ENCODE peak calls at places on chromosome 2, in five cellular contexts. One of them, this sample, is unnamed. For H3K4me1, the result is how much of the 10 kb centered on the place peaks cover.

GRCh38 chr2:75405000-75405399 is 155.7 kb downstream of the EVA1A start:
- DNase-seq in prostate gland: no peak
- DNase-seq in PC-9: no peak
- DNase-seq in A549: no peak
- DNase-seq in K562: no peak
- DNase-seq in this sample: no peak

GRCh38 chr2:89833780-89834117 is 1142.3 kb downstream of the RPIA start:
- DNase-seq in prostate gland: no peak
- DNase-seq in PC-9: peak
- DNase-seq in A549: no peak
- DNase-seq in K562: no peak
- DNase-seq in this sample: no peak

GRCh38 chr2:226030369-226031077 is 631.0 kb downstream of the NYAP2 start:
- DNase-seq in prostate gland: no peak
- DNase-seq in PC-9: no peak
- DNase-seq in A549: no peak
- DNase-seq in K562: no peak
- DNase-seq in this sample: no peak

GRCh38 chr2:206211657-206212255 is 52.1 kb downstream of the EEF1B2 start:
- DNase-seq in prostate gland: no peak
- DNase-seq in PC-9: peak
- DNase-seq in A549: no peak
- DNase-seq in K562: no peak
- DNase-seq in this sample: peak

GRCh38 chr2:169038338-169038757 is 7.2 kb upstream of the ABCB11 start:
- DNase-seq in prostate gland: no peak
- DNase-seq in PC-9: peak
- DNase-seq in A549: peak
- DNase-seq in K562: peak
- DNase-seq in this sample: peak

GRCh38 chr2:126849486-126849885 is 49.2 kb upstream of the TEX51 start:
- DNase-seq in prostate gland: no peak
- DNase-seq in PC-9: no peak
- DNase-seq in A549: no peak
- DNase-seq in K562: no peak
- DNase-seq in this sample: no peak

GRCh38 chr2:231482806-231483391 is 18.6 kb upstream of the NCL start:
- DNase-seq in prostate gland: peak
- DNase-seq in PC-9: no peak
- DNase-seq in A549: peak
- DNase-seq in K562: peak
- DNase-seq in this sample: peak

GRCh38 chr2:13353083-13353482 is 636.3 kb downstream of the TRIB2 start:
- DNase-seq in prostate gland: no peak
- DNase-seq in PC-9: no peak
- DNase-seq in A549: no peak
- DNase-seq in K562: no peak
- DNase-seq in this sample: no peak

GRCh38 chr2:26559556-26559955 is 81.6 kb downstream of the CIB4 start:
- DNase-seq in prostate gland: no peak
- DNase-seq in PC-9: no peak
- DNase-seq in A549: no peak
- DNase-seq in K562: no peak
- DNase-seq in this sample: no peak

GRCh38 chr2:69183659-69184058 is 170.7 kb downstream of the ANTXR1 start:
- DNase-seq in prostate gland: no peak
- DNase-seq in PC-9: no peak
- DNase-seq in A549: no peak
- DNase-seq in K562: no peak
- DNase-seq in this sample: no peak

GRCh38 chr2:239235311-239235710 is 165.5 kb downstream of the HDAC4 start:
- DNase-seq in prostate gland: no peak
- DNase-seq in PC-9: peak
- DNase-seq in A549: no peak
- DNase-seq in K562: no peak
- DNase-seq in this sample: no peak

GRCh38 chr2:65382776-65383357 is 49.5 kb downstream of the SPRED2 start:
- DNase-seq in prostate gland: peak
- DNase-seq in PC-9: peak
- DNase-seq in A549: peak
- DNase-seq in K562: peak
- DNase-seq in this sample: peak

GRCh38 chr2:238644095-238645081 is 203.5 kb upstream of the TWIST2 start:
- DNase-seq in prostate gland: no peak
- DNase-seq in PC-9: peak
- DNase-seq in A549: peak
- DNase-seq in K562: no peak
- DNase-seq in this sample: no peak

GRCh38 chr2:111694690-111695089 is 189.3 kb downstream of the ANAPC1 start:
- DNase-seq in prostate gland: no peak
- DNase-seq in PC-9: peak
- DNase-seq in A549: no peak
- DNase-seq in K562: no peak
- DNase-seq in this sample: peak

GRCh38 chr2:126722081-126722480 is 66.1 kb downstream of the GYPC start:
- DNase-seq in prostate gland: no peak
- DNase-seq in PC-9: no peak
- DNase-seq in A549: no peak
- DNase-seq in K562: no peak
- DNase-seq in this sample: no peak

GRCh38 chr2:96316999-96317398 is 8.1 kb upstream of the ITPRIPL1 start:
- DNase-seq in prostate gland: no peak
- DNase-seq in PC-9: no peak
- DNase-seq in A549: no peak
- DNase-seq in K562: no peak
- DNase-seq in this sample: no peak

GRCh38 chr2:47534179-47534919 is 131.4 kb downstream of the MSH2 start:
- DNase-seq in prostate gland: no peak
- DNase-seq in PC-9: peak
- DNase-seq in A549: no peak
- DNase-seq in K562: peak
- DNase-seq in this sample: no peak

GRCh38 chr2:151459368-151459767 is 49.7 kb downstream of the RIF1 start:
- DNase-seq in prostate gland: no peak
- DNase-seq in PC-9: no peak
- DNase-seq in A549: no peak
- DNase-seq in K562: no peak
- DNase-seq in this sample: no peak

GRCh38 chr2:152387046-152387445 is 52.1 kb downstream of the FMNL2 start:
- DNase-seq in prostate gland: no peak
- DNase-seq in PC-9: no peak
- DNase-seq in A549: no peak
- DNase-seq in K562: no peak
- DNase-seq in this sample: no peak

GRCh38 chr2:241748468-241749256 is 14.2 kb downstream of the D2HGDH start:
- DNase-seq in prostate gland: no peak
- DNase-seq in PC-9: no peak
- DNase-seq in A549: no peak
- DNase-seq in K562: no peak
- DNase-seq in this sample: no peak

GRCh38 chr2:15738965-15739364 is 147.3 kb downstream of the DDX1 start:
- DNase-seq in prostate gland: no peak
- DNase-seq in PC-9: no peak
- DNase-seq in A549: no peak
- DNase-seq in K562: no peak
- DNase-seq in this sample: no peak

GRCh38 chr2:190959911-190960788 is 53.8 kb downstream of the STAT1 start:
- DNase-seq in prostate gland: no peak
- DNase-seq in PC-9: no peak
- DNase-seq in A549: no peak
- DNase-seq in K562: no peak
- DNase-seq in this sample: no peak

GRCh38 chr2:68643011-68643873 is at the start of gene PROKR1:
- DNase-seq in prostate gland: peak
- DNase-seq in PC-9: no peak
- DNase-seq in A549: peak
- DNase-seq in K562: peak
- DNase-seq in this sample: peak

GRCh38 chr2:121505005-121505404 is 25.7 kb upstream of the RNU4ATAC start:
- DNase-seq in prostate gland: peak
- DNase-seq in PC-9: peak
- DNase-seq in A549: no peak
- DNase-seq in K562: no peak
- DNase-seq in this sample: no peak

GRCh38 chr2:144370937-144371584 is 148.9 kb downstream of the ZEB2 start:
- DNase-seq in prostate gland: no peak
- DNase-seq in PC-9: peak
- DNase-seq in A549: no peak
- DNase-seq in K562: peak
- DNase-seq in this sample: peak

GRCh38 chr2:19675856-19676460 is 225.8 kb downstream of the TTC32 start:
- DNase-seq in prostate gland: no peak
- DNase-seq in PC-9: peak
- DNase-seq in A549: no peak
- DNase-seq in K562: no peak
- DNase-seq in this sample: no peak

GRCh38 chr2:11748018-11748860 is 1.8 kb downstream of the LPIN1 start:
- DNase-seq in prostate gland: no peak
- DNase-seq in PC-9: no peak
- DNase-seq in A549: no peak
- DNase-seq in K562: peak
- DNase-seq in this sample: no peak

GRCh38 chr2:11746376-11746806 is at the start of gene LPIN1:
- DNase-seq in prostate gland: peak
- DNase-seq in PC-9: peak
- DNase-seq in A549: peak
- DNase-seq in K562: peak
- DNase-seq in this sample: peak

GRCh38 chr2:11744631-11745394 is 1.6 kb upstream of the LPIN1 start:
- DNase-seq in prostate gland: no peak
- DNase-seq in PC-9: peak
- DNase-seq in A549: peak
- DNase-seq in K562: peak
- DNase-seq in this sample: peak

GRCh38 chr2:11745613-11746375 is 638 bp upstream of the LPIN1 start:
- DNase-seq in prostate gland: no peak
- DNase-seq in PC-9: no peak
- DNase-seq in A549: no peak
- DNase-seq in K562: no peak
- DNase-seq in this sample: no peak

DNA sequence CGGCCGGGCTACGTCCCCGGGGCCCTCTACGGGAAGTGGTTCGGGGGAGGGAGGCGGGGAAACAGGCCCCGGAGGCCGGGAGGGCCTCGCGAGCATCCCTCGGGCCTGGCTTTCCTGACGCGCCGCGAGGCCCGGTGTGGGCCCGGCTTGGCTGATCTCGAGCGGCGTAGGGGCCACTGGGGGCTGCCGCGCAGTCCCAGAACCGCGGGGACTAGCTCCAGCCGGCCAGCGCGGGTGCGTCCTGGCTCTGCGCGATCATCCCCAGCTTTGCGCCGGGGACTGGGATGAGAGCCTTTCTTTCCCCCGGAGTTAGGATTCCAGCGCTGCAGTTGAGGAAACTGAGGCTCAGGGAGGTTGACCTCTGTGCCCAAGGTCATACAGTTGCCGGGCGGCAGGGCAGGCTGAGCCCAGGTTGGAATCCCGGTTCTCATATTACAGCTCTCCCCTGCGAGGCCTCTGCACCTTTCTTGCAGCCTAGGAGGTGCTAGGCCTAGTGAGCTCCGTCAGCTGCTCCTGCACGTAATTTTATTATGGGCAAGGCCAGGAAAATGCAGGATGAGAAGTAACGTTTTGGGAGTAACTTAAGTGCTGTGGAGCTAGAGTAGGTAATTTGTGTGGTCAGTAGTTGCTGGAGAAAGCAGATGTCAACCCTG is 501 bp downstream of the LPIN1 start:
- DNase-seq in prostate gland: peak
- DNase-seq in PC-9: peak
- DNase-seq in A549: no peak
- DNase-seq in K562: peak
- DNase-seq in this sample: peak
- H3K4me1 ChIP-seq in prostate gland: under half
- H3K4me1 ChIP-seq in PC-9: half or more
- H3K4me1 ChIP-seq in A549: under half
- H3K4me1 ChIP-seq in K562: half or more
- H3K4me1 ChIP-seq in this sample: half or more

GRCh38 chr2:128317186-128317897 is 1.3 kb downstream of the HS6ST1 start:
- DNase-seq in prostate gland: peak
- DNase-seq in PC-9: no peak
- DNase-seq in A549: no peak
- DNase-seq in K562: no peak
- DNase-seq in this sample: no peak
- H3K27ac ChIP-seq in prostate gland: peak
- H3K27ac ChIP-seq in PC-9: no peak
- H3K27ac ChIP-seq in A549: peak
- H3K27ac ChIP-seq in K562: no peak
- H3K27ac ChIP-seq in this sample: no peak

DNA sequence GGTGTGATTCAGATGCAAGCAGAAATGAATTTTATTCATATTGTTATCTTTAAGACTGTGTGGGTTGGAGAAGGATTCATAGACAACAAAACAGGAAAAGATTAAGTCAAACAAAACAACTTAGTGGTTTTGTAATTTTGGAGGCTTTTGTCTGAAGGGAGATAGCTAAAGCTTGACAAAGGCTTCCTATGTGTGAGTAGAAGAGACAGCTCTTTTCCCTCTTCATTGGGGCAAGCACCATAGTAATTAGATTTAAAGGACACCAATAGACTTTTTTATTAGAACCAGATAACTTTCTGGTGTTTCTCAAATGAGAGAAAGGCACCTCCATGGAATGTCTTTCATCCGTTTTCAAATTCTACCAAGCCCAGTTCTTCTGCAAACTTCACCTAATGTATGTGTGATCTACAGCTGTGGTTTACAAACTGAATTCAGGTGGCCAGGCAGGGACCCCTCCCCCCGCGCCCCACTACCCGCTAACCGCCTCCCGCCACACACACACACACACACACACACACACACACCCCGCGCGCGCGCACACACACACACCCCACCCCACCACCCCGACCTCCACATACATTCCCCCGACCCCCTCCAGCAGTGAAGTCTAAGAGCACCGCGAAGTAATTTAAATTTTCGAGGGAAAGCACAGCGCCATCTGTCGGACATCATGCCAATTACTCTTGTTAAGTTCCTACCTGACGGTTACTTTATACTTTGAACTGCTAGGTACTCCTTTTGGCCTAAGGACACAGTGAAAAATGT is 31.7 kb upstream of the PPP1R1C start:
- DNase-seq in prostate gland: peak
- DNase-seq in PC-9: no peak
- DNase-seq in A549: peak
- DNase-seq in K562: peak
- DNase-seq in this sample: peak
- H3K4me3 ChIP-seq in prostate gland: no peak
- H3K4me3 ChIP-seq in PC-9: no peak
- H3K4me3 ChIP-seq in A549: peak
- H3K4me3 ChIP-seq in K562: peak
- H3K4me3 ChIP-seq in this sample: peak

GRCh38 chr2:24888177-24888576 is 31.9 kb downstream of the ADCY3 start:
- DNase-seq in prostate gland: no peak
- DNase-seq in PC-9: no peak
- DNase-seq in A549: no peak
- DNase-seq in K562: no peak
- DNase-seq in this sample: no peak
- H3K4me1 ChIP-seq in prostate gland: under half
- H3K4me1 ChIP-seq in PC-9: under half
- H3K4me1 ChIP-seq in A549: under half
- H3K4me1 ChIP-seq in K562: under half
- H3K4me1 ChIP-seq in this sample: under half

GRCh38 chr2:178910005-178910404 is 102.8 kb upstream of the TTN start:
- DNase-seq in prostate gland: no peak
- DNase-seq in PC-9: peak
- DNase-seq in A549: no peak
- DNase-seq in K562: no peak
- DNase-seq in this sample: no peak
- H3K27ac ChIP-seq in prostate gland: no peak
- H3K27ac ChIP-seq in PC-9: peak
- H3K27ac ChIP-seq in A549: no peak
- H3K27ac ChIP-seq in K562: no peak
- H3K27ac ChIP-seq in this sample: peak